ENCODE peak calls at places on chromosomes 5 and 9, in ten cellular contexts. J is GM12878, V is AG04450, G is heart right ventricle, C is lower leg skin, P is ovary, A is GM23338, Y is tibial artery, U is BJ, E is lower lobe of right lung. X is an unnamed sample.

GRCh38 chr9:115036691-115037090 is 81.3 kb downstream of the TNC start:
- DNase-seq in J (no peak), V (no peak), G (no peak), C (no peak), P (no peak), A (no peak), Y (no peak), U (no peak), E (no peak), X (no peak)

GRCh38 chr5:132763369-132764036 is 13.5 kb downstream of the SEPTIN8 start:
- DNase-seq in J (no peak), V (no peak), G (no peak), C (no peak), P (no peak), A (no peak), Y (no peak), U (no peak), E (no peak), X (no peak)

GRCh38 chr5:38188591-38188990 is 69.8 kb upstream of the EGFLAM start:
- DNase-seq in J (no peak), V (no peak), G (no peak), C (no peak), P (no peak), A (no peak), Y (no peak), U (no peak), E (no peak), X (no peak)

GRCh38 chr9:14147738-14148137 is 166.2 kb downstream of the NFIB start:
- DNase-seq in J (no peak), V (no peak), G (no peak), C (no peak), P (no peak), A (no peak), Y (no peak), U (no peak), E (no peak), X (no peak)

GRCh38 chr5:179374506-179375235 is 29.4 kb upstream of the ADAMTS2 start:
- DNase-seq in J (no peak), V (no peak), G (no peak), C (no peak), P (no peak), A (no peak), Y (no peak), U (no peak), E (no peak), X (no peak)

GRCh38 chr5:145666591-145666990 is 168.6 kb downstream of the PRELID2 start:
- DNase-seq in J (no peak), V (no peak), G (no peak), C (no peak), P (no peak), A (no peak), Y (no peak), U (no peak), E (no peak), X (no peak)

GRCh38 chr5:86917117-86917579 is 299.4 kb downstream of the COX7C start:
- DNase-seq in J (no peak), V (no peak), G (no peak), C (no peak), P (no peak), A (peak), Y (no peak), U (peak), E (no peak), X (no peak)

GRCh38 chr5:151800527-151800926 is 28.8 kb downstream of the G3BP1 start:
- DNase-seq in J (no peak), V (no peak), G (no peak), C (no peak), P (no peak), A (no peak), Y (no peak), U (no peak), E (no peak), X (no peak)

GRCh38 chr5:6773342-6774035 is 60.3 kb downstream of the TENT4A start:
- DNase-seq in J (no peak), V (no peak), G (no peak), C (no peak), P (no peak), A (no peak), Y (no peak), U (no peak), E (no peak), X (no peak)

GRCh38 chr5:149938272-149938671 is 6.3 kb downstream of the PDE6A start:
- DNase-seq in J (no peak), V (no peak), G (peak), C (no peak), P (no peak), A (no peak), Y (no peak), U (no peak), E (no peak), X (no peak)

GRCh38 chr5:101045689-101046088 is 142.6 kb upstream of the ST8SIA4 start:
- DNase-seq in J (no peak), V (no peak), G (no peak), C (no peak), P (no peak), A (no peak), Y (no peak), U (no peak), E (no peak), X (no peak)

GRCh38 chr5:132363431-132364112 is 5.9 kb upstream of the SLC22A5 start:
- DNase-seq in J (no peak), V (peak), G (no peak), C (peak), P (no peak), A (no peak), Y (peak), U (peak), E (no peak), X (no peak)

GRCh38 chr5:162593881-162594280 is 526.3 kb downstream of the GABRG2 start:
- DNase-seq in J (no peak), V (no peak), G (no peak), C (no peak), P (no peak), A (peak), Y (no peak), U (no peak), E (no peak), X (no peak)

GRCh38 chr5:178589180-178590140 is 733 bp downstream of the COL23A1 start:
- DNase-seq in J (no peak), V (no peak), G (peak), C (no peak), P (peak), A (peak), Y (no peak), U (no peak), E (no peak), X (no peak)

GRCh38 chr5:56415356-56415765 is 182.2 kb upstream of the ANKRD55 start:
- DNase-seq in J (peak), V (peak), G (no peak), C (peak), P (no peak), A (no peak), Y (peak), U (peak), E (peak), X (peak)

GRCh38 chr5:12237837-12238575 is 333.8 kb upstream of the CTNND2 start:
- DNase-seq in J (no peak), V (no peak), G (no peak), C (no peak), P (no peak), A (peak), Y (no peak), U (no peak), E (no peak), X (no peak)

GRCh38 chr9:90007516-90008430 is 403.0 kb downstream of the GADD45G start:
- DNase-seq in J (no peak), V (peak), G (no peak), C (no peak), P (no peak), A (peak), Y (no peak), U (peak), E (no peak), X (no peak)

GRCh38 chr5:59102437-59102836 is 519.6 kb downstream of the RAB3C start:
- DNase-seq in J (no peak), V (no peak), G (no peak), C (no peak), P (no peak), A (no peak), Y (no peak), U (no peak), E (no peak), X (no peak)

GRCh38 chr5:15463231-15463630 is 36.7 kb upstream of the FBXL7 start:
- DNase-seq in J (no peak), V (peak), G (no peak), C (no peak), P (no peak), A (peak), Y (no peak), U (no peak), E (no peak), X (no peak)

GRCh38 chr9:113669523-113670115 is 206.1 kb downstream of the RGS3 start:
- DNase-seq in J (no peak), V (peak), G (no peak), C (no peak), P (no peak), A (no peak), Y (no peak), U (peak), E (no peak), X (no peak)

GRCh38 chr5:31007672-31008071 is 185.8 kb upstream of the CDH6 start:
- DNase-seq in J (no peak), V (no peak), G (no peak), C (no peak), P (no peak), A (peak), Y (no peak), U (no peak), E (no peak), X (no peak)

GRCh38 chr9:120330031-120330430 is 249.9 kb downstream of the CDK5RAP2 start:
- DNase-seq in J (no peak), V (no peak), G (no peak), C (no peak), P (no peak), A (no peak), Y (no peak), U (no peak), E (no peak), X (no peak)

GRCh38 chr9:114102484-114102883 is 3.4 kb upstream of the KIF12 start:
- DNase-seq in J (no peak), V (no peak), G (no peak), C (no peak), P (no peak), A (no peak), Y (no peak), U (no peak), E (no peak), X (no peak)

GRCh38 chr9:136099547-136099946 is 4.5 kb upstream of the NACC2 start:
- DNase-seq in J (no peak), V (no peak), G (no peak), C (no peak), P (no peak), A (no peak), Y (no peak), U (no peak), E (no peak), X (no peak)

GRCh38 chr5:56072863-56073777 is 78.4 kb upstream of the IL6ST start:
- DNase-seq in J (no peak), V (no peak), G (no peak), C (no peak), P (no peak), A (no peak), Y (no peak), U (no peak), E (no peak), X (no peak)

GRCh38 chr5:175652741-175653663 is 4.9 kb upstream of the HRH2 start:
- DNase-seq in J (no peak), V (no peak), G (no peak), C (no peak), P (no peak), A (no peak), Y (peak), U (no peak), E (no peak), X (no peak)

GRCh38 chr5:115096034-115096769 is 73.5 kb downstream of the TRIM36 start:
- DNase-seq in J (no peak), V (no peak), G (no peak), C (no peak), P (no peak), A (peak), Y (no peak), U (no peak), E (no peak), X (no peak)

DNA sequence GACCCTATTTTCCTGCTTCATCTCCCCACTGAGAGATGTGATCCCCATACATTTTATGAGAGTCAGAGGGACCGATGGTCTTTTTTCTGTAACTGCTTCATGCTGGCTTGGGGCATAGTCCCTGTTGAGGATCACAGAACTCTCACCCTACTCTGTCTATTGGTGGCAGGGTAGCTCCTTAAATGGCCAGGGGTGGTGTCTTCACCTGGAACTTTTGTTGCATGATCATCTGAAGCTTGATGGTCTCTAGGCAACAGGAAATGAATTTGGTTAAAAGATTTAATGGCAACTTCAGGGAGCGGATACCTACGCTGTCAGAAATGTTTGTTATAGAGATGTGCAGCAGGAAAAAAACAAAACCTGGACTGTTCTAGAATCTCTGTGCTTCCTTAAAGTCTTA is 87.0 kb upstream of the GLIS3 start:
- DNase-seq in J (no peak), V (no peak), G (no peak), C (no peak), P (no peak), A (peak), Y (no peak), U (no peak), E (no peak), X (no peak)
- TF ChIP-seq CTCF in J (no peak), V (no peak), G (no peak), C (no peak), P (no peak), A (peak), Y (no peak), U (no peak), E (no peak), X (peak)

DNA sequence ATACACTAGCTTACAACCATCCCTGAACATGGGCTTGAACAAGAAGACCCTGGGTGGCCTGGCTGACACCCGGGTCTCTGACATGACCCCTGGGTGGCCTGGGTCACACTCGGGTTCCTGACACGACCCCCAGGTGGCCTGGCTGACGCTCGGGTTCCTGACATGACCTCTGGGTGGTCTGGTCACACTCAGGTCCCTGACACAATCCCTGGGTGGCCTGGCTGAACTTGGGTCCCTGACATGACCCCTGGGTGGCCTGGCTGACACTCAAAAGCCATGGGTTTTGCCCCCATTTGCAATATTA is 38.0 kb downstream of the PRRT1B start:
- DNase-seq in J (no peak), V (no peak), G (no peak), C (no peak), P (no peak), A (no peak), Y (no peak), U (no peak), E (no peak), X (no peak)
- H3K4me3 ChIP-seq in J (no peak), V (no peak), G (no peak), C (no peak), P (no peak), A (no peak), Y (no peak), U (no peak), E (no peak), X (no peak)

GRCh38 chr9:9352877-9353481 is 1259.8 kb downstream of the PTPRD start:
- DNase-seq in J (no peak), V (no peak), G (no peak), C (no peak), P (no peak), A (peak), Y (no peak), U (no peak), E (no peak), X (no peak)
- TF ChIP-seq CTCF in J (peak), V (peak), G (peak), C (no peak), P (no peak), A (peak), Y (peak), U (peak), E (peak), X (peak)

GRCh38 chr9:99368341-99369326 is 146.6 kb downstream of the SEC61B start:
- DNase-seq in J (peak), V (no peak), G (peak), C (no peak), P (peak), A (peak), Y (peak), U (peak), E (no peak), X (no peak)
- H3K4me3 ChIP-seq in J (peak), V (peak), G (peak), C (no peak), P (peak), A (no peak), Y (peak), U (peak), E (peak), X (no peak)